ENCODE peak calls at places on chromosomes 2 and 18, in eight cellular contexts. C is upper lobe of right lung; F is CD8-positive, alpha-beta T cell; L is left colon; I is kidney; Q is coronary artery; U is iPS-NIHi11; R is iris pigment epithelial cell. O is an unnamed sample.
A peak's percentile ranks its signal among the peaks of the same experiment; 100 is the strongest.

GRCh38 chr2:191349990-191350389 is 104.8 kb downstream of the MYO1B start:
- DNase-seq in C (no peak), F (no peak), L (no peak), I (no peak), Q (no peak), U (no peak), R (no peak), O (no peak)

GRCh38 chr2:3405308-3405707 is 25.8 kb downstream of the TRAPPC12 start:
- DNase-seq in C (no peak), F (no peak), L (no peak), I (no peak), Q (no peak), U (no peak), R (no peak), O (no peak)

GRCh38 chr2:33363599-33364300 is 112.7 kb upstream of the RASGRP3 start:
- DNase-seq in C (no peak), F (no peak), L (no peak), I (no peak), Q (no peak), U (no peak), R (peak; percentile 86), O (no peak)

GRCh38 chr2:82339805-82340204 is 2035.3 kb upstream of the LRRTM1 start:
- DNase-seq in C (no peak), F (no peak), L (no peak), I (no peak), Q (no peak), U (no peak), R (no peak), O (no peak)

GRCh38 chr2:219851801-219852481 is 224.5 kb downstream of the SLC4A3 start:
- DNase-seq in C (no peak), F (no peak), L (no peak), I (no peak), Q (no peak), U (peak; percentile 27), R (peak; percentile 6), O (no peak)

GRCh38 chr2:27809761-27810241 is 38.3 kb downstream of the MRPL33 start:
- DNase-seq in C (no peak), F (no peak), L (no peak), I (no peak), Q (no peak), U (no peak), R (peak; percentile 83), O (no peak)

GRCh38 chr18:80037869-80038630 is 3.8 kb downstream of the RBFA start:
- DNase-seq in C (no peak), F (no peak), L (no peak), I (no peak), Q (no peak), U (no peak), R (no peak), O (no peak)

GRCh38 chr18:25141796-25142365 is 210.1 kb downstream of the ZNF521 start:
- DNase-seq in C (no peak), F (no peak), L (no peak), I (no peak), Q (no peak), U (no peak), R (no peak), O (no peak)

GRCh38 chr18:30086351-30086750 is 956.2 kb downstream of the DSC3 start:
- DNase-seq in C (no peak), F (no peak), L (no peak), I (no peak), Q (no peak), U (no peak), R (no peak), O (no peak)

GRCh38 chr2:104804148-104804890 is 49.6 kb upstream of the POU3F3 start:
- DNase-seq in C (no peak), F (no peak), L (no peak), I (no peak), Q (no peak), U (no peak), R (no peak), O (no peak)

O was measured in posterior vena cava.